ENCODE peak calls at places on chromosomes 1 and 21, in ten cellular contexts. H is left ventricle myocardium inferior; N is osteoblast; C is IMR-90; S is Caco-2; U is psoas muscle; V is BJ; B is fibroblast of lung; O is CD8-positive, alpha-beta T cell; Z is left lung. I is an unnamed sample.
A peak's percentile ranks its signal among the peaks of the same experiment; 100 is the strongest.

GRCh38 chr1:6747679-6748078 is 37.6 kb upstream of the CAMTA1 start:
- DNase-seq in H (no peak), B (no peak), V (no peak), S (no peak), Z (no peak), U (no peak), O (no peak), N (no peak), C (no peak), I (no peak)

GRCh38 chr1:205144751-205145150 is 23.0 kb upstream of the RBBP5 start:
- DNase-seq in V (peak; percentile 39), S (peak; percentile 7), Z (no peak), N (peak; percentile 63), C (peak; percentile 79), B (peak; percentile 59), H (no peak), O (no peak), U (no peak), I (no peak)

GRCh38 chr1:7233646-7234470 is 448.6 kb downstream of the CAMTA1 start:
- DNase-seq in H (no peak), B (no peak), Z (no peak), C (no peak), N (no peak), S (no peak), U (no peak), V (no peak), O (no peak), I (no peak)

GRCh38 chr1:24155011-24155782 is 12.3 kb upstream of the IL22RA1 start:
- DNase-seq in N (no peak), H (no peak), S (peak; percentile 36), O (no peak), V (no peak), Z (no peak), C (no peak), U (no peak), B (no peak), I (no peak)

GRCh38 chr1:239308701-239309333 is 77.6 kb upstream of the CHRM3 start:
- DNase-seq in N (no peak), Z (no peak), S (peak; percentile 43), V (no peak), U (no peak), B (no peak), C (no peak), O (peak; percentile 10), H (no peak), I (no peak)

GRCh38 chr1:244651956-244652698 is 799 bp upstream of the DESI2 start:
- DNase-seq in O (no peak), U (no peak), Z (no peak), V (no peak), N (no peak), B (peak; percentile 33), S (no peak), C (peak; percentile 11), H (no peak), I (no peak)

GRCh38 chr1:236204656-236205055 is 62.3 kb downstream of the GPR137B start:
- DNase-seq in O (no peak), H (no peak), C (peak; percentile 30), V (no peak), S (no peak), Z (no peak), U (no peak), B (no peak), N (no peak), I (no peak)

GRCh38 chr1:30294508-30294907 is 428.9 kb downstream of the MATN1 start:
- DNase-seq in B (no peak), Z (no peak), H (no peak), C (no peak), S (no peak), N (no peak), U (no peak), O (no peak), V (no peak), I (no peak)

GRCh38 chr1:173148538-173148937 is 58.6 kb downstream of the TNFSF4 start:
- DNase-seq in U (no peak), H (no peak), N (no peak), V (no peak), B (no peak), Z (no peak), O (no peak), S (no peak), C (no peak), I (no peak)

GRCh38 chr1:59013276-59013927 is 229.6 kb upstream of the JUN start:
- DNase-seq in H (peak; percentile 48), C (peak; percentile 36), V (peak; percentile 48), S (no peak), N (no peak), U (peak; percentile 49), B (peak; percentile 36), O (no peak), Z (no peak), I (no peak)

GRCh38 chr1:41501581-41501980 is 17.1 kb upstream of the EDN2 start:
- DNase-seq in B (no peak), O (no peak), V (no peak), C (no peak), U (peak; percentile 82), S (no peak), H (no peak), N (no peak), Z (no peak), I (no peak)

GRCh38 chr1:161440312-161440894 is 64.9 kb upstream of the FCGR2A start:
- DNase-seq in C (peak; percentile 53), U (peak; percentile 59), B (peak; percentile 51), O (peak; percentile 56), H (peak; percentile 53), Z (peak; percentile 53), N (peak; percentile 98), S (peak; percentile 78), V (no peak), I (no peak)

GRCh38 chr1:149995927-149996326 is 14.6 kb downstream of the OTUD7B start:
- DNase-seq in V (no peak), O (no peak), N (peak; percentile 36), S (no peak), C (peak; percentile 71), U (no peak), H (no peak), B (no peak), Z (no peak), I (no peak)

GRCh38 chr1:8259498-8260290 is 58.2 kb upstream of the SLC45A1 start:
- DNase-seq in H (no peak), Z (peak; percentile 66), S (peak; percentile 25), C (peak; percentile 85), B (peak; percentile 77), U (peak; percentile 45), N (peak; percentile 88), V (peak; percentile 24), O (no peak), I (no peak)

GRCh38 chr1:203488539-203488938 is 5.4 kb upstream of the OPTC start:
- DNase-seq in C (no peak), H (no peak), Z (no peak), B (no peak), N (no peak), O (no peak), U (no peak), S (no peak), V (no peak), I (no peak)
- TF ChIP-seq CTCF in C (no peak), H (no peak), Z (no peak), B (no peak), N (no peak), O (no peak), U (no peak), S (no peak), V (no peak), I (no peak)

GRCh38 chr1:156657161-156657970 is 15.4 kb downstream of the BCAN start:
- DNase-seq in U (peak; percentile 82), V (no peak), C (peak; percentile 46), B (peak; percentile 58), H (peak; percentile 81), N (peak; percentile 98), Z (peak; percentile 70), O (peak; percentile 82), S (peak; percentile 82), I (no peak)
- H3K4me3 ChIP-seq in U (peak overlapping the region; percentile 56), V (peak overlapping the region; percentile 17), C (no peak overlapping the region), B (peak overlapping the region; percentile 18), H (peak overlapping the region; percentile 56), N (peak overlapping the region; percentile 53), Z (peak overlapping the region; percentile 16), O (peak overlapping the region; percentile 48), S (no peak overlapping the region), I (peak overlapping the region; percentile 33)

DNA sequence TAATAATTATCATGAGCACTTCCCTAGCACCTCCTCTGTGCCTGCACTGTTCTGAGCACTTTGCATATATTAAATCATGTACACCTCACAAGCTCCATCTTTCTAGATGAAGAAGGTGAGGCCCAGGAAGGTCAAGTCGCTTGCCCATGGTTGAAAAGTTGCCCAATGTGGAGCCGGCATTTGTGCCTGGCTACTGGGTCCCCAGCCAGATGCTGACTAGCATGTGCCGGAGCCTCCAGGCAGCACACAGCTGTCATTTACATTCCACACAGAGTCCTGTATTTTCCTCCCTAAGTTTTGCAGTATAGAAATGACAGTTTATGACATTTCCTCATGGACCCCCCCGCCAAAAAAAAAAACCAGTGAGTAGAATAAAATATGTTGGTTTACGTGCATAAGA is 94.3 kb downstream of the BCAR3 start:
- DNase-seq in H (no peak), N (peak; percentile 15), C (no peak), B (no peak), S (no peak), O (no peak), Z (no peak), U (peak; percentile 24), V (no peak), I (no peak)
- H3K36me3 ChIP-seq in H (peaks cover 54% of the 10 kb centered on the region), N (peaks cover 70% of the 10 kb centered on the region), C (peaks cover 54% of the 10 kb centered on the region), B (peaks cover 22% of the 10 kb centered on the region), S (no peaks in the 10 kb centered on the region), O (no peaks in the 10 kb centered on the region), Z (no peaks in the 10 kb centered on the region), U (no peaks in the 10 kb centered on the region), V (peaks cover 27% of the 10 kb centered on the region), I (no peaks in the 10 kb centered on the region)

GRCh38 chr21:34181418-34181817 is 108.0 kb downstream of the MRPS6 start:
- DNase-seq in C (no peak), S (no peak), U (no peak), O (no peak), B (no peak), V (no peak), Z (no peak), H (no peak), N (no peak), I (no peak)

GRCh38 chr21:34182436-34182835 is 109.1 kb downstream of the MRPS6 start:
- DNase-seq in O (no peak), Z (no peak), H (no peak), C (no peak), N (no peak), S (no peak), B (no peak), U (no peak), V (no peak), I (no peak)

GRCh38 chr21:34179204-34179935 is 106.0 kb downstream of the MRPS6 start:
- DNase-seq in S (no peak), H (no peak), N (no peak), U (no peak), O (no peak), V (no peak), C (no peak), B (no peak), Z (no peak), I (no peak)

GRCh38 chr21:34180826-34181359 is 107.5 kb downstream of the MRPS6 start:
- DNase-seq in V (no peak), B (no peak), S (no peak), Z (no peak), N (no peak), O (no peak), H (no peak), U (no peak), C (no peak), I (no peak)

DNA sequence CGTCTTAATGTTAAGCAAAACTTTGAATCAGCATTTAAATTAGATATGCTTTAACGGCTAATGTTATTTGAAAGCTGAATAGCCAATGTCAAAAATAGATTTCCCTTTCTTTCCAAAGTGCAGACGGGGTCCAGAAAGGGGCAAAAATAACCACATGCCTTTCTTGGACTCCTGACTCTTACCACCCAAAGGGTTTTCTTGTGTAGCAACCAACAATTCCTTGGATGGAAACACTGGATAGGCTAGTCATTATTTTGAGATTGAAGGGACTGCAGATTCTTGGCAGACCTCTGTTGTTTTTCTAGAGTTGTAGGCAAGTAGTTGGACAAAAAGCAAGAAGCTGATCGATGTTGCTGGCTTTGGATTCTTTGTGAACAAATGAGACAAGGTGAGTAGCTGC is 107.0 kb downstream of the MRPS6 start:
- DNase-seq in U (no peak), S (no peak), H (no peak), C (no peak), V (no peak), N (no peak), B (no peak), Z (no peak), O (no peak), I (no peak)
- TF ChIP-seq CTCF in U (no peak), S (no peak), H (no peak), C (no peak), V (no peak), N (no peak), B (no peak), Z (no peak), O (no peak), I (no peak)